ENCODE peak calls at places on chromosomes 4 and X, in six cellular contexts. One of them, this sample, is unnamed.

GRCh38 chrX:53481816-53482485 is 47.8 kb upstream of the HSD17B10 start:
- DNase-seq in nucleus accumbens: no peak
- DNase-seq in HTR-8/SVneo: peak
- DNase-seq in CD8-positive, alpha-beta T cell: peak
- DNase-seq in retina: peak
- DNase-seq in mammary epithelial cell: peak
- DNase-seq in this sample: no peak

GRCh38 chrX:129590596-129590995 is 50.5 kb downstream of the OCRL start:
- DNase-seq in CD8-positive, alpha-beta T cell: no peak
- DNase-seq in mammary epithelial cell: no peak
- DNase-seq in nucleus accumbens: no peak
- DNase-seq in HTR-8/SVneo: no peak
- DNase-seq in retina: no peak
- DNase-seq in this sample: no peak

GRCh38 chr4:74541611-74542177 is 96.8 kb downstream of the AREG start:
- DNase-seq in retina: no peak
- DNase-seq in HTR-8/SVneo: no peak
- DNase-seq in CD8-positive, alpha-beta T cell: no peak
- DNase-seq in mammary epithelial cell: no peak
- DNase-seq in nucleus accumbens: no peak
- DNase-seq in this sample: no peak

GRCh38 chr4:13537832-13538177 is 6.5 kb downstream of the NKX3-2 start:
- DNase-seq in nucleus accumbens: no peak
- DNase-seq in mammary epithelial cell: no peak
- DNase-seq in HTR-8/SVneo: no peak
- DNase-seq in retina: peak
- DNase-seq in CD8-positive, alpha-beta T cell: no peak
- DNase-seq in this sample: no peak

GRCh38 chrX:18448416-18448815 is 23.0 kb downstream of the CDKL5 start:
- DNase-seq in retina: no peak
- DNase-seq in HTR-8/SVneo: no peak
- DNase-seq in mammary epithelial cell: no peak
- DNase-seq in CD8-positive, alpha-beta T cell: no peak
- DNase-seq in nucleus accumbens: no peak
- DNase-seq in this sample: no peak

GRCh38 chr4:87575408-87575807 is 32.9 kb upstream of the DSPP start:
- DNase-seq in mammary epithelial cell: peak
- DNase-seq in HTR-8/SVneo: no peak
- DNase-seq in retina: no peak
- DNase-seq in nucleus accumbens: no peak
- DNase-seq in CD8-positive, alpha-beta T cell: no peak
- DNase-seq in this sample: no peak

GRCh38 chr4:42396361-42397255 is 680 bp upstream of the SHISA3 start:
- DNase-seq in HTR-8/SVneo: no peak
- DNase-seq in nucleus accumbens: no peak
- DNase-seq in retina: peak
- DNase-seq in CD8-positive, alpha-beta T cell: no peak
- DNase-seq in mammary epithelial cell: no peak
- DNase-seq in this sample: no peak

GRCh38 chr4:28565434-28565833 is 1704.8 kb downstream of the STIM2 start:
- DNase-seq in mammary epithelial cell: no peak
- DNase-seq in CD8-positive, alpha-beta T cell: no peak
- DNase-seq in HTR-8/SVneo: no peak
- DNase-seq in retina: no peak
- DNase-seq in nucleus accumbens: no peak
- DNase-seq in this sample: no peak

GRCh38 chr4:3706111-3706511 is 60.1 kb upstream of the ADRA2C start:
- DNase-seq in retina: no peak
- DNase-seq in nucleus accumbens: no peak
- DNase-seq in CD8-positive, alpha-beta T cell: peak
- DNase-seq in HTR-8/SVneo: no peak
- DNase-seq in mammary epithelial cell: no peak
- DNase-seq in this sample: no peak

GRCh38 chr4:21041708-21042107 is 341.4 kb downstream of the PACRGL start:
- DNase-seq in nucleus accumbens: no peak
- DNase-seq in mammary epithelial cell: no peak
- DNase-seq in HTR-8/SVneo: no peak
- DNase-seq in CD8-positive, alpha-beta T cell: no peak
- DNase-seq in retina: no peak
- DNase-seq in this sample: no peak

GRCh38 chrX:24468245-24468644 is 3.2 kb downstream of the PDK3 start:
- DNase-seq in CD8-positive, alpha-beta T cell: no peak
- DNase-seq in nucleus accumbens: no peak
- DNase-seq in HTR-8/SVneo: no peak
- DNase-seq in mammary epithelial cell: no peak
- DNase-seq in retina: no peak
- DNase-seq in this sample: no peak

GRCh38 chr4:117847849-117848248 is 186.4 kb upstream of the NDST3 start:
- DNase-seq in mammary epithelial cell: no peak
- DNase-seq in retina: no peak
- DNase-seq in HTR-8/SVneo: no peak
- DNase-seq in CD8-positive, alpha-beta T cell: no peak
- DNase-seq in nucleus accumbens: no peak
- DNase-seq in this sample: no peak

GRCh38 chrX:43809463-43809862 is 72.8 kb downstream of the MAOB start:
- DNase-seq in CD8-positive, alpha-beta T cell: no peak
- DNase-seq in HTR-8/SVneo: no peak
- DNase-seq in mammary epithelial cell: no peak
- DNase-seq in nucleus accumbens: no peak
- DNase-seq in retina: no peak
- DNase-seq in this sample: no peak

GRCh38 chr4:78527555-78527954 is 24.0 kb upstream of the ANXA3 start:
- DNase-seq in HTR-8/SVneo: no peak
- DNase-seq in CD8-positive, alpha-beta T cell: no peak
- DNase-seq in nucleus accumbens: no peak
- DNase-seq in mammary epithelial cell: no peak
- DNase-seq in retina: no peak
- DNase-seq in this sample: no peak

GRCh38 chrX:146224442-146224841 is 406.8 kb downstream of the SLITRK2 start:
- DNase-seq in nucleus accumbens: no peak
- DNase-seq in mammary epithelial cell: no peak
- DNase-seq in HTR-8/SVneo: no peak
- DNase-seq in retina: no peak
- DNase-seq in CD8-positive, alpha-beta T cell: no peak
- DNase-seq in this sample: no peak

GRCh38 chr4:41361831-41362646 is 105.3 kb downstream of the UCHL1 start:
- DNase-seq in mammary epithelial cell: no peak
- DNase-seq in HTR-8/SVneo: no peak
- DNase-seq in nucleus accumbens: no peak
- DNase-seq in retina: no peak
- DNase-seq in CD8-positive, alpha-beta T cell: no peak
- DNase-seq in this sample: no peak

GRCh38 chr4:128338634-128339355 is 51.2 kb upstream of the PGRMC2 start:
- DNase-seq in retina: no peak
- DNase-seq in HTR-8/SVneo: peak
- DNase-seq in mammary epithelial cell: peak
- DNase-seq in nucleus accumbens: no peak
- DNase-seq in CD8-positive, alpha-beta T cell: no peak
- DNase-seq in this sample: no peak

GRCh38 chrX:119667111-119667928 is 25.6 kb downstream of the SEPTIN6 start:
- DNase-seq in nucleus accumbens: no peak
- DNase-seq in CD8-positive, alpha-beta T cell: no peak
- DNase-seq in mammary epithelial cell: no peak
- DNase-seq in HTR-8/SVneo: no peak
- DNase-seq in retina: no peak
- DNase-seq in this sample: no peak

GRCh38 chrX:150363561-150364346 is 637 bp downstream of the MAMLD1 start:
- DNase-seq in retina: peak
- DNase-seq in CD8-positive, alpha-beta T cell: no peak
- DNase-seq in HTR-8/SVneo: no peak
- DNase-seq in mammary epithelial cell: peak
- DNase-seq in nucleus accumbens: no peak
- DNase-seq in this sample: peak

GRCh38 chr4:95180531-95181315 is 368.1 kb downstream of the UNC5C start:
- DNase-seq in nucleus accumbens: no peak
- DNase-seq in mammary epithelial cell: no peak
- DNase-seq in CD8-positive, alpha-beta T cell: no peak
- DNase-seq in HTR-8/SVneo: no peak
- DNase-seq in retina: peak
- DNase-seq in this sample: no peak